ENCODE peak calls at places on chromosomes 16 and 17, in nine cellular contexts. R is Karpas-422, C is adipocyte, O is cardiac fibroblast, H is neural progenitor cell, K is left ventricle myocardium inferior, V is GM23338, E is colonic mucosa, F is HFF-Myc. X is an unnamed sample.

GRCh38 chr16:86477642-86478041 is 32.7 kb upstream of the FOXF1 start:
- DNase-seq in E (no peak), K (no peak), V (no peak), H (no peak), R (no peak), C (peak), F (no peak), O (peak), X (no peak)

GRCh38 chr17:10626378-10626777 is 30.7 kb downstream of the MYH3 start:
- DNase-seq in E (no peak), R (no peak), V (no peak), C (no peak), H (no peak), K (no peak), F (no peak), O (no peak), X (no peak)

GRCh38 chr17:14207791-14208190 is 28.9 kb downstream of the CDRT15 start:
- DNase-seq in K (no peak), O (no peak), R (no peak), C (no peak), H (no peak), F (no peak), V (no peak), E (no peak), X (no peak)

GRCh38 chr17:38969281-38969680 is 2.1 kb upstream of the FBXO47 start:
- DNase-seq in R (no peak), H (no peak), E (no peak), O (no peak), F (no peak), C (no peak), V (no peak), K (no peak), X (no peak)

GRCh38 chr16:81524382-81524781 is 79.8 kb downstream of the CMIP start:
- DNase-seq in K (no peak), C (no peak), R (no peak), H (no peak), V (no peak), F (no peak), O (no peak), E (no peak), X (no peak)

GRCh38 chr16:21684199-21684598 is 20.4 kb downstream of the OTOA start:
- DNase-seq in E (peak), H (peak), R (peak), V (peak), O (no peak), K (no peak), C (no peak), F (no peak), X (no peak)

GRCh38 chr17:37392024-37392590 is 14.5 kb downstream of the ACACA start:
- DNase-seq in H (peak), R (no peak), O (peak), C (peak), K (no peak), E (no peak), V (no peak), F (no peak), X (peak)

GRCh38 chr17:42067371-42068180 is 17.2 kb upstream of the C17orf113 start:
- DNase-seq in R (peak), E (peak), C (peak), K (peak), V (peak), O (peak), F (no peak), H (peak), X (no peak)

GRCh38 chr16:77406680-77407079 is 28.2 kb downstream of the ADAMTS18 start:
- DNase-seq in E (no peak), V (peak), F (no peak), H (no peak), K (no peak), O (no peak), R (no peak), C (no peak), X (no peak)

GRCh38 chr17:4998666-4999428 is 1.1 kb downstream of the KIF1C start:
- DNase-seq in V (peak), R (peak), K (no peak), O (no peak), C (peak), H (peak), E (peak), F (no peak), X (no peak)

GRCh38 chr17:71392715-71393567 is 727.9 kb upstream of the SOX9 start:
- DNase-seq in E (no peak), C (peak), O (peak), F (no peak), V (no peak), H (no peak), K (no peak), R (no peak), X (no peak)

GRCh38 chr16:85607331-85607765 is 5.8 kb upstream of the GSE1 start:
- DNase-seq in E (peak), V (peak), H (peak), O (no peak), R (peak), C (no peak), K (no peak), F (no peak), X (no peak)

GRCh38 chr16:6428861-6429260 is 903.8 kb upstream of the RBFOX1 start:
- DNase-seq in V (no peak), H (no peak), C (no peak), K (no peak), R (no peak), F (no peak), E (no peak), O (no peak), X (no peak)

GRCh38 chr16:67514382-67514828 is 14.2 kb upstream of the RIPOR1 start:
- DNase-seq in R (peak), E (peak), V (peak), C (peak), F (peak), K (peak), O (peak), H (peak), X (peak)

GRCh38 chr16:48157794-48158193 is 2.0 kb upstream of the ABCC12 start:
- DNase-seq in H (no peak), F (no peak), O (no peak), C (no peak), K (no peak), E (no peak), V (no peak), R (no peak), X (no peak)

GRCh38 chr16:29114476-29115012 is 129.7 kb downstream of the LAT start:
- DNase-seq in V (no peak), O (peak), C (no peak), E (no peak), R (no peak), F (no peak), K (no peak), H (no peak), X (no peak)

GRCh38 chr17:75010683-75011406 is 1.6 kb upstream of the MRPL58 start:
- DNase-seq in K (peak), R (no peak), H (no peak), F (no peak), E (peak), V (peak), C (no peak), O (peak), X (no peak)

GRCh38 chr16:3642397-3643094 is 11.9 kb upstream of the DNASE1 start:
- DNase-seq in R (no peak), V (no peak), F (no peak), E (peak), C (no peak), K (no peak), H (no peak), O (peak), X (no peak)

DNA sequence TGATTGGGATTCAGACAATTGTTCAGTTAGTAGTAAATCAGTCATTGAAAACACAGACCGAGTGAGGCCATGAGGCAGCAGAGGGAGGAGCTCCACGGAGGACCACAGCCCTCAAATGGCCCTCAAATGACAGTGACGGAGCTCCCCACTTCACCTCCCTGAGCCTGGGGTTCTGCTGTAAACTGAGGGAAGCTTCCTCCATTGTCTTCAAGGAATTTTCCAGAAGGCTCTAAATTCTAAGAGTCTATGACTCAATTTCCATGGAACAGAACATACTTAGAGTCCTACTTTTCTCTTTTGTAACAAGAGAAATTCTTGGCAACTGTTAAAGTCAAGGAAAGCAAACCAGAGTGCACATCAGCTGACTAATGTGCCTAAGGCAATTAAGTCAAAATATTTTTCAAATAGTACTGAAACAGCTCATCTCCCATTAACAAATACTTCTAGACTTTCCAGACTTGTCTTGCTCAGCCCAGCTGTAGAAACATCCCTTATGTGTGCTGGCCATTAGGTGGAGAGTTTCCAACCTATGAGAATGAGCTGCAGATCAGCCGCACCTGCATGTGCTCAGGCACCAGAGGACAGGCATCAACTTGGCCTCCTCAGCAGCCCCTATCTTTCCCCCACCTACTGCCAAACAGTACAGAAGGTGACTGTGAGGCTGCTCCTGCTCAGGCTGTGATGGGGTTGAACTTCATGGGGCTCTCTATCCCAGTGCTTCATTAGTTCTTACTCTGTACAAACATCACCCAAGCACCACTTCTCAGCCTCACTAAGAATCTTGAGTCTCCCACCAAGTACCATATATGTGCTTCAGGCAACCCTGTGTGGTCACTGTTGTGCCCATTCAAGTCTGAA is 32.3 kb downstream of the TEX2 start:
- DNase-seq in R (no peak), V (no peak), E (no peak), C (peak), H (no peak), O (peak), F (peak), K (no peak), X (no peak)
- H3K4me3 ChIP-seq in R (no peak), V (no peak), E (no peak), C (peak), H (no peak), O (no peak), F (no peak), K (no peak), X (no peak)

GRCh38 chr17:76080207-76080933 is 1.4 kb downstream of the ZACN start:
- DNase-seq in R (peak), K (no peak), H (peak), F (no peak), E (no peak), V (peak), O (no peak), C (no peak), X (no peak)

GRCh38 chr17:76078859-76079576 is at the start of gene ZACN:
- DNase-seq in C (no peak), E (no peak), O (no peak), F (no peak), R (no peak), K (no peak), H (no peak), V (no peak), X (no peak)

GRCh38 chr17:76080934-76081287 is 1.9 kb downstream of the ZACN start:
- DNase-seq in E (no peak), C (no peak), K (no peak), O (no peak), R (no peak), F (no peak), H (no peak), V (no peak), X (no peak)

GRCh38 chr17:76081295-76082210 is 2.6 kb downstream of the ZACN start:
- DNase-seq in C (no peak), R (no peak), H (no peak), O (no peak), K (no peak), E (no peak), F (no peak), V (peak), X (no peak)

DNA sequence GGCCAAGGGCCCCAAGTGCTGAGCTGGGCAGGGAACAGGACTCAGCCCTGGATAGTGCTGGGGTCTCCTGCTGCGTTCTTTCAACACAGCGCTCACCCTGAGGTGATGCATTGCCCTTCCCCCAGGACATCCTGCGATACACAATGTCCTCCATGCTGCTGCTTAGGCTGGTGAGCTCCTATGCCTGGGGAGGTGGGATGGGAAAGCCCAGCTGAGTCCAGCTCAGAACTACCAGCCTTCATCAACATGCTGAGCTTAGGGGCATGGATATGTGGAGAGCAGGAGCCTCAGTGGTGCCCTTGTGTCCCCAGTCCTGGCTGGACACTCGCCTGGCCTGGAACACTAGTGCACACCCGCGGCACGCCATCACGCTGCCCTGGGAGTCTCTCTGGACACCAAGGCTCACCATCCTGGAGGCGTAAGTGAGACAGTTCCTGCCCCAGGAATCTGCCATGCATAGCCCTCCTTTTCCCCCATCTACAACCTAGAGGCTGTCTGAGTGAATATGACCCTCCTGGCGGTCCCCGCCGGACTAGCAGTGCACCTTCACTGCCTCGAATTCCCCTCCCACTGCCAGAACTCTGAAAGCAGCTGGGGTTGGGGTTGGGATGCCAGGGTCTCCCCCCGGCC is 710 bp downstream of the ZACN start:
- DNase-seq in C (no peak), H (peak), K (no peak), O (no peak), F (no peak), R (peak), V (peak), E (no peak), X (no peak)
- H3K4me3 ChIP-seq in C (no peak), H (peak), K (no peak), O (no peak), F (no peak), R (no peak), V (peak), E (no peak), X (no peak)

GRCh38 chr17:45036696-45037095 is 14.7 kb downstream of the DCAKD start:
- DNase-seq in O (no peak), C (no peak), E (peak), V (no peak), H (no peak), R (no peak), K (no peak), F (no peak), X (no peak)
- H3K4me3 ChIP-seq in O (no peak), C (no peak), E (no peak), V (no peak), H (no peak), R (no peak), K (no peak), F (no peak), X (no peak)

GRCh38 chr16:87845807-87846619 is 23.3 kb downstream of the SLC7A5 start:
- DNase-seq in E (no peak), V (no peak), K (no peak), O (no peak), H (no peak), R (no peak), F (no peak), C (no peak), X (no peak)

GRCh38 chr16:87848676-87849345 is 20.5 kb downstream of the SLC7A5 start:
- DNase-seq in H (no peak), R (no peak), V (no peak), K (no peak), C (no peak), O (no peak), E (no peak), F (no peak), X (no peak)

GRCh38 chr16:87846705-87847466 is 22.4 kb downstream of the SLC7A5 start:
- DNase-seq in E (no peak), O (no peak), H (no peak), R (no peak), C (no peak), K (no peak), F (no peak), V (no peak), X (no peak)

GRCh38 chr16:87847785-87848675 is 21.3 kb downstream of the SLC7A5 start:
- DNase-seq in R (no peak), F (no peak), K (no peak), H (peak), O (peak), V (no peak), C (no peak), E (no peak), X (no peak)

DNA sequence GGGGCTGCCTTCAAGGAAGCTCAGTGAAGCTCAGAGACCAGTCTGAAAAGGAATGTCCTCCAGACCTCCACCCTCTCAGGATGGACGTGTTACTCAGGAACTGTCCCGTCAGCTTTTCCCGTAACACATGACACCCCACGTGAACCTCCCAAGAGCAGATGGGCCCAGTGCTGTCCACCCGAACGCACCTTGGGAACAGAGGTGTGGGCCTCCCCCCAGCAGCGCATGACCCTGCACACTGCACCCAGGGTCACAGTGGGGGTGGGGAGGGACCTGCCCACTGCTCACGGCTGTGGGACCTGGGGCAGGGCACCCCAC is 21.9 kb downstream of the SLC7A5 start:
- DNase-seq in F (no peak), R (no peak), O (no peak), K (no peak), E (no peak), H (no peak), C (no peak), V (no peak), X (no peak)
- H3K4me3 ChIP-seq in F (no peak), R (no peak), O (no peak), K (no peak), E (no peak), H (no peak), C (no peak), V (no peak), X (no peak)

GRCh38 chr16:15952265-15952711 is 2.9 kb downstream of the ABCC1 start:
- DNase-seq in E (no peak), V (no peak), C (no peak), O (no peak), K (no peak), H (no peak), R (no peak), F (no peak), X (no peak)
- H3K4me3 ChIP-seq in E (no peak), V (peak), C (peak), O (no peak), K (no peak), H (no peak), R (no peak), F (peak), X (no peak)

DNA sequence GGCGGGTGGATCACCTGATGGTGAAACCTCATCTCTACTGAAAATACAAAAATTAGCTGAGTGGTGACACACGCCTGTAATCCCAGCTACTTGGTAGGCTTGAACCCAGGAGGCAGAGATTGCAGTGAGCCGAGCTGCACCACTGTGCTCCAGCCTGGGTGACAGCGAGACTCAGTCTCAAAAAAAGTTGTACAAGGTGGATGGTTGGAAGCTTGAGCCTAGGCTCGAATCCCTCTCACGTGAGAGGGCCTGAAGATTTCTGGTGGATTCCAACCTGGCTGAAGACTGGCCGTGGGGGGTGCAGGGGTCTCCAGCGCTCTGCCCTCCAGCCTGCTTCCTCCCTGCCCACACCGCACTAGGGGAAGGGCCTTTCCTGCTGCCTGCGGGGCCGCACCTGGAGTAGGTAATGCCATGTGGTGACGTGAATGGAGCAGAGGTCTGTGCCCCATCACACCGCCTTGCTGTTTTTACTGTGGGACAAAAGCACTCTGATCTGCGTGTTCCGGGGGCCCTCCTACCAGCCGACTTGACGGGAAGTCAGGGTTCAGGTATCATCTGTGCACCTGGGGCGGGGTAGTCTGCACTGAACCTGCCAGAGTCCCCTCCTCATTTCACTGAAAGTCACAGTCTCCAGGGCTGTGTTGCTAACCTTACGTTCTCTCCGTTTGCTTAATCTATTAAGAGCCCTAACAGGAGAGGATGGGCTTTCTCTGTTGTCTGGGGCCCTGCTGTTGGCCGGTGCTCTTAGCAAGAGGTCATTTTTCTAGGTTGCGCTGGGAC is 4.2 kb downstream of the RPL13 start:
- DNase-seq in H (peak), R (peak), O (no peak), K (no peak), E (peak), F (no peak), C (no peak), V (peak), X (no peak)
- H3K4me3 ChIP-seq in H (peak), R (no peak), O (no peak), K (no peak), E (no peak), F (peak), C (no peak), V (peak), X (no peak)

X was measured in GM12864.